ENCODE peak calls at places on chromosomes 12 and 14, in nine cellular contexts. W is GM13977; R is spleen; I is GM20000; D is CD8-positive, alpha-beta T cell; G is WTC11; O is type B pancreatic cell; Q is endothelial cell; C is GM13976. Z is an unnamed sample.

GRCh38 chr14:45716506-45716905 is 463.5 kb upstream of the MIS18BP1 start:
- DNase-seq in I (no peak), O (no peak), G (no peak), D (no peak), R (no peak), W (no peak), C (no peak), Q (peak; percentile 9), Z (peak; percentile 17)

GRCh38 chr12:47777741-47778558 is 4.9 kb downstream of the SLC48A1 start:
- DNase-seq in D (no peak), W (no peak), C (no peak), O (no peak), G (no peak), Q (peak; percentile 47), I (no peak), R (peak; percentile 83), Z (no peak)

GRCh38 chr12:96810057-96810456 is 97.0 kb upstream of the NEDD1 start:
- DNase-seq in O (no peak), C (no peak), W (no peak), Q (no peak), I (no peak), R (no peak), G (no peak), D (no peak), Z (no peak)

GRCh38 chr14:44612002-44612401 is 104.9 kb upstream of the FSCB start:
- DNase-seq in I (no peak), C (no peak), Q (no peak), O (no peak), W (no peak), D (no peak), G (no peak), R (no peak), Z (no peak)

GRCh38 chr14:94545131-94545841 is 16.0 kb upstream of the SERPINA4 start:
- DNase-seq in C (no peak), G (no peak), Q (no peak), W (no peak), O (no peak), R (no peak), D (no peak), I (no peak), Z (no peak)

GRCh38 chr14:89654998-89655397 is 238.0 kb upstream of the FOXN3 start:
- DNase-seq in W (no peak), Q (no peak), C (no peak), R (no peak), O (no peak), D (no peak), I (no peak), G (no peak), Z (no peak)

GRCh38 chr14:22822619-22823551 is 6.8 kb upstream of the MRPL52 start:
- DNase-seq in D (peak; percentile 76), O (peak; percentile 80), W (peak; percentile 71), C (peak; percentile 80), R (peak; percentile 93), I (peak; percentile 66), G (peak; percentile 97), Q (peak; percentile 87), Z (peak; percentile 83)

GRCh38 chr12:108193922-108194321 is 64.8 kb downstream of the WSCD2 start:
- DNase-seq in I (peak; percentile 63), R (no peak), Q (peak; percentile 49), D (peak; percentile 9), C (peak; percentile 68), O (no peak), W (peak; percentile 71), G (peak; percentile 28), Z (peak; percentile 53)

GRCh38 chr14:52834440-52834842 is 43.0 kb upstream of the GNPNAT1 start:
- DNase-seq in C (no peak), O (no peak), Q (no peak), W (no peak), I (no peak), D (no peak), R (no peak), G (no peak), Z (no peak)

GRCh38 chr12:113642672-113643071 is 171.0 kb upstream of the LHX5 start:
- DNase-seq in D (no peak), G (no peak), O (no peak), W (no peak), C (no peak), I (no peak), Q (no peak), R (no peak), Z (no peak)

GRCh38 chr12:572532-572899 is 90.7 kb downstream of the NINJ2 start:
- DNase-seq in D (no peak), R (no peak), Q (no peak), C (no peak), O (no peak), I (no peak), W (no peak), G (no peak), Z (no peak)

GRCh38 chr14:24260780-24261157 is 2.2 kb downstream of the TGM1 start:
- DNase-seq in Q (no peak), C (no peak), G (no peak), I (no peak), W (no peak), O (no peak), R (peak; percentile 24), D (no peak), Z (no peak)

GRCh38 chr14:96225745-96226151 is 21.1 kb downstream of the BDKRB2 start:
- DNase-seq in C (no peak), G (peak; percentile 62), O (no peak), I (no peak), D (no peak), W (no peak), R (no peak), Q (peak; percentile 33), Z (peak; percentile 63)

GRCh38 chr12:1932264-1932777 is 13.9 kb upstream of the CACNA2D4 start:
- DNase-seq in R (peak; percentile 70), I (no peak), D (no peak), W (peak; percentile 40), C (peak; percentile 49), Q (no peak), G (no peak), O (peak; percentile 58), Z (no peak)

GRCh38 chr12:130859128-130859527 is 12.7 kb upstream of the RAN start:
- DNase-seq in W (no peak), D (no peak), R (peak; percentile 57), I (no peak), Q (no peak), G (no peak), O (no peak), C (no peak), Z (no peak)

GRCh38 chr14:81450100-81450531 is 50.0 kb upstream of the STON2 start:
- DNase-seq in O (no peak), I (no peak), D (no peak), R (no peak), Q (no peak), C (no peak), G (peak; percentile 26), W (no peak), Z (peak; percentile 79)

DNA sequence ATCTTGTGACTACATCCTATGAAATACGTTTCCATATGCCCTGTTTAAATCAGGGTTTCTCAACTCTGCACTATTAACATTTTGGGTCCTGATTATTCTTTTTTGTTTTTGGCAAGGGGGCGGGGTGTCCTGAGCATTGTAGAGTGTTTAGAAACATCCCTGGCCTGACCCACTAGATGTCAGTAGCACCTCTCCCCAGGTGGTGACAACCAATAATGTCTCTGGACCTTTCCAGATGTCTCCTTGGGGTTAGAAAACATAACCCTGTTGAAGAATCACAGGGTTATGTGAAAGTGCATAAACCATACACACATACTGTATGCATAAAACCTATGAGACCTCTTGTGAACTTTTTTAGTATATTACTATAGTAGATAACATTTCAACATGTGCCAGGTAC is 1.4 kb downstream of the ACAD10 start:
- DNase-seq in I (peak; percentile 36), W (peak; percentile 38), O (no peak), Q (no peak), G (no peak), C (peak; percentile 41), R (no peak), D (no peak), Z (no peak)
- TF ChIP-seq CTCF in I (peak; percentile 17), W (peak; percentile 45), O (no peak), Q (no peak), G (no peak), C (no peak), R (no peak), D (no peak), Z (no peak)

GRCh38 chr14:90970167-90970600 is 90.3 kb downstream of the RPS6KA5 start:
- DNase-seq in R (no peak), O (no peak), D (no peak), W (peak; percentile 28), C (peak; percentile 28), Q (no peak), G (no peak), I (peak; percentile 20), Z (no peak)
- TF ChIP-seq CTCF in R (no peak), O (no peak), D (no peak), W (no peak), C (no peak), Q (no peak), G (no peak), I (no peak), Z (no peak)

GRCh38 chr12:70403827-70404226 is 37.7 kb downstream of the KCNMB4 start:
- DNase-seq in D (no peak), Q (no peak), G (no peak), I (no peak), W (no peak), C (no peak), R (no peak), O (no peak), Z (no peak)

GRCh38 chr12:70399319-70399718 is 33.2 kb downstream of the KCNMB4 start:
- DNase-seq in I (no peak), W (no peak), C (no peak), Q (no peak), R (no peak), G (no peak), O (no peak), D (no peak), Z (no peak)

GRCh38 chr12:70400124-70400523 is 34.0 kb downstream of the KCNMB4 start:
- DNase-seq in R (no peak), C (no peak), Q (no peak), W (no peak), I (no peak), O (no peak), G (no peak), D (no peak), Z (no peak)

GRCh38 chr12:70398862-70399261 is 32.8 kb downstream of the KCNMB4 start:
- DNase-seq in D (no peak), O (no peak), C (no peak), I (no peak), W (no peak), R (no peak), Q (no peak), G (no peak), Z (no peak)

DNA sequence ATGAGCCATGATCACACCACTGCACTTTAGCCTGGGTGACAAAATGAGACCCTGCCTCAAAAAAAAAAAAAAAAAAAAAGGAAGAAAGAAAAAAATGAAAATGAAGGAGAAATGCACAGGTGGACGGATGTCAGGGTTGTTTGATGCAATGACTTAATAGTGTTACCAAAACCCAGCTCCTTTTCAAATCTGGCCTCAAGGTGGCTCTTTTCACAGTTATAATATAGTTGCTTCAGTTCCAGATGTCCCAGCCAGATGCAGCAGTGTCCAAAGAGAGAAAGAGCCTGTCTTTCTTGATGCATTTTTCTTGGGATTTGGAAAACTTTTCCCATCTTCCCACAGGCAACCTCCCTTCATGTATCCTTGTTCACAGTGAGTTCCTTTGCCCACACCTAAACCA is 36.5 kb downstream of the KCNMB4 start:
- DNase-seq in Q (no peak), D (no peak), I (no peak), O (no peak), W (no peak), R (no peak), G (no peak), C (no peak), Z (no peak)
- TF ChIP-seq CTCF in Q (no peak), D (no peak), I (no peak), O (no peak), W (no peak), R (no peak), G (no peak), C (no peak), Z (no peak)

GRCh38 chr12:38785376-38785775 is 120.0 kb downstream of the CPNE8 start:
- DNase-seq in C (no peak), D (no peak), R (no peak), G (no peak), W (no peak), Q (no peak), I (no peak), O (no peak), Z (no peak)
- TF ChIP-seq CTCF in C (no peak), D (no peak), R (no peak), G (no peak), W (no peak), Q (no peak), I (no peak), O (no peak), Z (no peak)

Z was measured in glutamatergic neuron.